ENCODE peak calls at places on chromosome 6, in seven cellular contexts. B is HepG2; G is astrocyte; N is thyroid gland; F is ovary; V is CD8-positive, alpha-beta memory T cell; H is sigmoid colon. S is an unnamed sample. For H3K27me3 and H3K9me3, the result is how much of the 10 kb centered on the place peaks cover.

GRCh38 chr6:153944197-153944596 is 94.8 kb upstream of the OPRM1 start:
- DNase-seq in G (no peak), V (no peak), F (no peak), B (no peak), H (no peak), N (no peak), S (no peak)

GRCh38 chr6:140346461-140346860 is 972.0 kb upstream of the CITED2 start:
- DNase-seq in V (no peak), G (peak), B (no peak), F (peak), H (no peak), N (no peak), S (no peak)

GRCh38 chr6:170090561-170090960 is 200.3 kb downstream of the DLL1 start:
- DNase-seq in B (no peak), H (no peak), N (no peak), F (no peak), G (no peak), V (no peak), S (no peak)

GRCh38 chr6:100381111-100381510 is 83.6 kb downstream of the SIM1 start:
- DNase-seq in F (no peak), G (no peak), B (no peak), H (no peak), N (no peak), V (no peak), S (no peak)

GRCh38 chr6:25155221-25155620 is 124.0 kb upstream of the CARMIL1 start:
- DNase-seq in G (no peak), V (no peak), F (no peak), B (no peak), H (no peak), N (no peak), S (no peak)

GRCh38 chr6:50819527-50819905 is 845 bp downstream of the TFAP2B start:
- DNase-seq in H (no peak), B (no peak), V (no peak), N (no peak), G (no peak), F (no peak), S (no peak)

GRCh38 chr6:3755637-3756515 is 4.4 kb upstream of the PXDC1 start:
- DNase-seq in V (no peak), H (no peak), N (no peak), F (no peak), G (no peak), B (no peak), S (no peak)

GRCh38 chr6:102928109-102928508 is 1534.6 kb downstream of the GRIK2 start:
- DNase-seq in B (no peak), V (no peak), F (no peak), H (no peak), G (no peak), N (no peak), S (no peak)

GRCh38 chr6:143005816-143006215 is 54.9 kb upstream of the AIG1 start:
- DNase-seq in G (peak), F (no peak), N (no peak), H (no peak), B (no peak), V (no peak), S (no peak)

GRCh38 chr6:63816401-63816975 is 180.9 kb downstream of the PHF3 start:
- DNase-seq in V (no peak), N (no peak), F (no peak), B (no peak), G (no peak), H (no peak), S (no peak)

GRCh38 chr6:134678436-134678889 is 271.4 kb downstream of the ALDH8A1 start:
- DNase-seq in N (peak), F (peak), B (no peak), V (no peak), G (peak), H (no peak), S (no peak)

GRCh38 chr6:38058022-38058421 is 238.5 kb downstream of the ZFAND3 start:
- DNase-seq in G (peak), B (peak), F (no peak), V (no peak), N (no peak), H (no peak), S (peak)

GRCh38 chr6:6494677-6495076 is 93.8 kb upstream of the LY86 start:
- DNase-seq in G (no peak), H (no peak), V (no peak), F (peak), B (peak), N (peak), S (no peak)

GRCh38 chr6:134041093-134041492 is 11.3 kb downstream of the SLC2A12 start:
- DNase-seq in N (no peak), V (no peak), H (no peak), B (no peak), G (peak), F (no peak), S (no peak)

GRCh38 chr6:34055223-34055933 is 90.5 kb downstream of the GRM4 start:
- DNase-seq in V (peak), G (peak), B (peak), H (peak), N (peak), F (peak), S (peak)

GRCh38 chr6:167513763-167514162 is 188.9 kb downstream of the TTLL2 start:
- DNase-seq in V (no peak), N (no peak), F (no peak), H (no peak), G (no peak), B (no peak), S (no peak)

GRCh38 chr6:11618533-11618932 is 81.0 kb downstream of the TMEM170B start:
- DNase-seq in G (no peak), N (no peak), B (no peak), V (no peak), F (no peak), H (no peak), S (no peak)

GRCh38 chr6:31776961-31777666 is at the start of gene VWA7:
- DNase-seq in N (peak), F (peak), H (no peak), V (peak), B (peak), G (peak), S (peak)

GRCh38 chr6:91575032-91575431 is 988.2 kb upstream of the MAP3K7 start:
- DNase-seq in N (no peak), F (no peak), B (no peak), H (no peak), V (no peak), G (no peak), S (no peak)

GRCh38 chr6:107114872-107115694 is at the start of gene BEND3:
- DNase-seq in H (peak), B (no peak), F (peak), V (peak), N (peak), G (no peak), S (peak)

GRCh38 chr6:51928320-51928719 is 159.1 kb downstream of the PKHD1 start:
- DNase-seq in B (no peak), V (no peak), G (no peak), F (no peak), H (no peak), N (no peak), S (no peak)

GRCh38 chr6:109284675-109285074 is 97.6 kb downstream of the CD164 start:
- DNase-seq in V (no peak), G (no peak), H (no peak), N (no peak), F (no peak), B (no peak), S (no peak)

GRCh38 chr6:16337280-16337975 is 99.0 kb downstream of the GMPR start:
- DNase-seq in H (peak), B (no peak), N (peak), V (no peak), F (peak), G (peak), S (no peak)
- H3K27ac ChIP-seq in H (peak), B (no peak), N (no peak), V (no peak), F (no peak), G (peak), S (no peak)

GRCh38 chr6:20687494-20687893 is 153.2 kb downstream of the CDKAL1 start:
- DNase-seq in F (no peak), V (no peak), G (no peak), H (no peak), N (no peak), B (no peak), S (no peak)
- H3K27me3 ChIP-seq in F (under half), V (under half), G (under half), H (under half), N (under half), B (under half), S (under half)

GRCh38 chr6:1984346-1984994 is 260.9 kb downstream of the GMDS start:
- DNase-seq in G (no peak), V (no peak), F (no peak), H (no peak), N (no peak), B (no peak), S (no peak)
- H3K9me3 ChIP-seq in G (under half), V (under half), F (under half), H (under half), N (under half), B (under half), S (under half)

GRCh38 chr6:17907467-17908229 is 79.8 kb downstream of the KIF13A start:
- DNase-seq in V (no peak), H (peak), N (peak), G (peak), B (peak), F (peak), S (no peak)
- H3K27ac ChIP-seq in V (peak), H (peak), N (peak), G (peak), B (peak), F (no peak), S (no peak)

GRCh38 chr6:147566244-147566898 is 57.9 kb downstream of the SAMD5 start:
- DNase-seq in H (no peak), B (no peak), N (no peak), F (no peak), G (no peak), V (no peak), S (no peak)

GRCh38 chr6:147559016-147559415 is 50.5 kb downstream of the SAMD5 start:
- DNase-seq in F (no peak), G (no peak), B (no peak), N (no peak), V (no peak), H (no peak), S (no peak)

GRCh38 chr6:147561742-147562141 is 53.3 kb downstream of the SAMD5 start:
- DNase-seq in N (no peak), G (no peak), H (no peak), F (no peak), B (no peak), V (no peak), S (no peak)

GRCh38 chr6:147564556-147564955 is 56.1 kb downstream of the SAMD5 start:
- DNase-seq in V (no peak), B (no peak), F (no peak), H (no peak), N (no peak), G (peak), S (no peak)

DNA sequence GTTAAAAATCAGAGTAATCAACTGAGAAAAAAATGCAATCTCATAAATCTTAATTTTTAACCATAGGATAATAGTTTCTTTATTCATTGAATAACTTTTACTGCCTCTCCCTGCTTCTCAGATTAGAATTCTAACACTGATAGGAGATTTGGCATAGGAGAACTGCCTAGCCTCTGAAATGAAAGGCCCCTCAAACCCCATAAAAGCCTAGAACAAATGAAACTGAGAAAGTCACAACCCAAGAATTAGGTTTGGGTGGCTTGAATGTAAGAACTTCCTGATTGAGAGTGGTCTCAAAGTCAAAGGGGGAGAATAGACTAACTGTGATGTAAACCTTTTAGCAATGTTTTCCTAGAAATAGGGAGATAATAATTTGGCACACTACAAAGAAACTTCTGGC is 52.2 kb downstream of the SAMD5 start:
- DNase-seq in V (no peak), B (no peak), G (no peak), H (no peak), F (no peak), N (no peak), S (no peak)
- H3K27me3 ChIP-seq in V (under half), B (under half), G (under half), H (under half), F (under half), N (under half), S (under half)

GRCh38 chr6:82488403-82488802 is 124.8 kb downstream of the TPBG start:
- DNase-seq in F (no peak), B (no peak), V (no peak), H (no peak), N (no peak), G (no peak), S (no peak)
- H3K9me3 ChIP-seq in F (under half), B (under half), V (under half), H (under half), N (under half), G (under half), S (under half)

GRCh38 chr6:73108949-73109348 is 116.3 kb downstream of the KHDC1L start:
- DNase-seq in N (no peak), G (no peak), F (no peak), V (no peak), B (no peak), H (no peak), S (no peak)
- H3K27ac ChIP-seq in N (no peak), G (no peak), F (no peak), V (no peak), B (no peak), H (no peak), S (no peak)

GRCh38 chr6:75196051-75196743 is 9.7 kb downstream of the COL12A1 start:
- DNase-seq in V (no peak), H (no peak), F (no peak), N (no peak), G (peak), B (no peak), S (no peak)
- H3K27me3 ChIP-seq in V (under half), H (under half), F (under half), N (under half), G (under half), B (under half), S (under half)